ENCODE peak calls at places on chromosomes 2 and 18, in four cellular contexts. G is fibroblast of lung, C is adipocyte, E is right cardiac atrium. F is an unnamed sample.
A peak's percentile ranks its signal among the peaks of the same experiment; 100 is the strongest.

GRCh38 chr2:10620481-10620880 is 69.3 kb downstream of the NOL10 start:
- DNase-seq in G (peak; percentile 97), E (no peak), C (peak; percentile 84), F (no peak)

GRCh38 chr2:236862961-236863728 is 222.5 kb upstream of the COPS8 start:
- DNase-seq in E (no peak), C (peak; percentile 92), G (peak; percentile 89), F (no peak)

GRCh38 chr2:111054791-111055627 is 65.7 kb upstream of the BCL2L11 start:
- DNase-seq in G (peak; percentile 15), E (no peak), C (no peak), F (no peak)

GRCh38 chr2:237967463-237967871 is 653 bp downstream of the UBE2F start:
- DNase-seq in G (peak; percentile 14), C (peak; percentile 61), E (peak; percentile 80), F (peak; percentile 25)

GRCh38 chr2:219598308-219599078 is 836 bp downstream of the STK11IP start:
- DNase-seq in C (peak; percentile 24), E (no peak), G (peak; percentile 8), F (no peak)

GRCh38 chr2:54577035-54577434 is 120.9 kb downstream of the SPTBN1 start:
- DNase-seq in C (no peak), G (no peak), E (no peak), F (peak; percentile 52)

GRCh38 chr2:64652231-64653173 is 1.2 kb downstream of the SERTAD2 start:
- DNase-seq in G (peak; percentile 67), C (peak; percentile 87), E (peak; percentile 70), F (no peak)

GRCh38 chr2:24409700-24410556 is 49.6 kb upstream of the ITSN2 start:
- DNase-seq in E (no peak), C (peak; percentile 89), G (peak; percentile 61), F (no peak)

GRCh38 chr2:46296216-46296839 is 879 bp upstream of the EPAS1 start:
- DNase-seq in G (no peak), E (peak; percentile 88), C (no peak), F (peak; percentile 52)
- H3K4me3 ChIP-seq in G (peak overlapping the region; percentile 53), E (peak overlapping the region; percentile 93), C (peak overlapping the region; percentile 91), F (peak overlapping the region; percentile 94)

GRCh38 chr2:233422649-233423435 is 68.5 kb downstream of the DGKD start:
- DNase-seq in G (no peak), C (no peak), E (no peak), F (no peak)

GRCh38 chr2:233423436-233423860 is 69.2 kb downstream of the DGKD start:
- DNase-seq in C (no peak), E (no peak), G (no peak), F (no peak)

GRCh38 chr2:233421091-233421816 is 67.0 kb downstream of the DGKD start:
- DNase-seq in E (no peak), C (no peak), G (no peak), F (no peak)

GRCh38 chr2:233424028-233424951 is 70.0 kb downstream of the DGKD start:
- DNase-seq in G (no peak), E (peak; percentile 79), C (no peak), F (peak; percentile 69)

GRCh38 chr2:233422050-233422639 is 67.9 kb downstream of the DGKD start:
- DNase-seq in G (no peak), C (no peak), E (no peak), F (no peak)
- H3K4me1 ChIP-seq in G (peaks cover 10% of the 10 kb centered on the region), C (peaks cover 9% of the 10 kb centered on the region), E (peaks cover 11% of the 10 kb centered on the region), F (peaks cover 91% of the 10 kb centered on the region)

DNA sequence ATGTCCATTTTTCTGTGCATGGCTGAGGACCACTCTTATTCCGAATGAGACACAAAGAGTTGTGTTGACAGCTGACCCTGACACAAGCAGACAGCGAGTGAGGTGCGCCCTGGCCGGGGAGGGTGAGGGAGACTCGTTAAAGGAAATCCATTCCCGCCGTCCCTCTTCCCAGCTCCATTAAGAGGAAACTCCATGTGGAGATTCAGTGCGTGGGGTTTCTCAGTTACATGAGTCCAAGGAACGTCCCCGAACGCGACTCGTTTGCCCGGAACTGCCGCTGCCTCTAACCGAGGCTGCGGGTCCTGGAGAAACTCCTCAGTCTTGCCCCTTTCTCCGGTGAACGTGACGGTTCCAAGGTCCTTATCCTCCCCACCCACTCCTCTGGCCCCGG is 1.0 kb downstream of the GREB1L start:
- DNase-seq in C (no peak), E (no peak), G (peak; percentile 38), F (no peak)
- H3K4me3 ChIP-seq in C (peak overlapping the region; percentile 91), E (peak overlapping the region; percentile 62), G (no peak overlapping the region), F (peak overlapping the region; percentile 78)

GRCh38 chr18:58513615-58514014 is 115.3 kb downstream of the ALPK2 start:
- DNase-seq in C (no peak), G (no peak), E (no peak), F (no peak)
- H3K4me1 ChIP-seq in C (no peaks in the 10 kb centered on the region), G (no peaks in the 10 kb centered on the region), E (no peaks in the 10 kb centered on the region), F (no peaks in the 10 kb centered on the region)

DNA sequence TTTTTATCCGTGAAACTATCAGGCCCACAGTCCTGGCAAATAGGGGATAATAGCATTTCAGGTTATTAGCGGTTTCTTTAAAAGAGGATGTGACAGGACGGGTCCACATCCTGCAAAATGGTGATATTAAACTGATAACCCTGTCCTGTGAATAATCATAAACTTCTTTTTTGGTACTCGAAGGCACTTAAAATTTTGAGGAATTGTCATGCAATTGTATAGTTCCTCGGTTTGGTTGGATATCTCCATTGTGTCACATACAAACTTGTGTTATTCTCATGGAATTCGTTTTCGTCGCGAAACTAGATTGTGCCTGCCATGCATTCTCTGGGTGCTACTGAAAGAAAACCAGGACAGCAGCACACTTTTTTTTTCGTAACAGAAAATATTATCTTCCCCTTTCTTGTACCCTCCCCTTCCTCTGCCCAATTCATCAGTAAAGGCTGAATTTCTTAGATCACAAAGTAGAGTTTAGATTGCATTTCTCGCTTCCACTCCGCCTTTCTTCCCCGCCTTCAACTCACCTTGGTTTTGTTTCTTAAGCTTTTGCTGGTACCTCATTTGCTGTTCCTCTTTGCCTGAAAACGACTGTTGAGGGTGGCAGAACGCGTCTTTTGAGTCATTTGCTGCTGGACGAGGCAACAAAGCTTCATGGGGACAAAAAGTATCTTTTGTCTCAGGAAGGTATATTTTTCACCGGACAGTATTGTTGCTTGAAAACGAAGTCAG is 1.3 kb downstream of the CERS6 start:
- DNase-seq in G (no peak), E (no peak), C (peak; percentile 39), F (no peak)
- H3K4me3 ChIP-seq in G (peak overlapping the region; percentile 93), E (peak overlapping the region; percentile 68), C (peak overlapping the region; percentile 85), F (peak overlapping the region; percentile 83)